ENCODE peak calls at places on chromosomes 5 and 9, in five cellular contexts. O, V, Z, P and K are unnamed samples.

GRCh38 chr9:136050706-136051567 is 44.2 kb downstream of the NACC2 start:
- DNase-seq in V (no peak), Z (peak; percentile 56), P (peak; percentile 26), O (no peak), K (no peak)

GRCh38 chr5:80569961-80570786 is at the start of gene ANKRD34B:
- DNase-seq in V (no peak), O (no peak), Z (peak; percentile 42), P (peak; percentile 24), K (peak; percentile 25)

GRCh38 chr5:174794941-174795672 is 70.7 kb downstream of the MSX2 start:
- DNase-seq in O (no peak), P (peak; percentile 76), V (no peak), Z (no peak), K (no peak)

GRCh38 chr9:99373912-99374311 is 151.8 kb downstream of the SEC61B start:
- DNase-seq in Z (no peak), O (no peak), V (no peak), P (no peak), K (no peak)

GRCh38 chr5:38726279-38726678 is 119.5 kb upstream of the OSMR start:
- DNase-seq in V (no peak), P (no peak), O (no peak), Z (no peak), K (no peak)

GRCh38 chr9:130265431-130266235 is at the start of gene HMCN2:
- DNase-seq in P (peak; percentile 21), Z (peak; percentile 23), O (no peak), V (peak; percentile 56), K (peak; percentile 33)

GRCh38 chr5:172505403-172505759 is 51.1 kb upstream of the SH3PXD2B start:
- DNase-seq in Z (no peak), V (no peak), P (no peak), O (no peak), K (no peak)

GRCh38 chr9:126386814-126387213 is 60.2 kb downstream of the MVB12B start:
- DNase-seq in P (no peak), V (no peak), Z (no peak), O (peak; percentile 38), K (no peak)

GRCh38 chr5:130885027-130885426 is 280.0 kb downstream of the HINT1 start:
- DNase-seq in V (no peak), O (no peak), Z (no peak), P (no peak), K (no peak)

GRCh38 chr5:179819296-179820126 is 1.2 kb upstream of the SQSTM1 start:
- DNase-seq in Z (peak; percentile 52), O (peak; percentile 77), V (peak; percentile 61), P (peak; percentile 75), K (peak; percentile 82)

GRCh38 chr9:128020692-128021091 is 39.9 kb upstream of the EEIG1 start:
- DNase-seq in V (no peak), Z (no peak), P (no peak), O (no peak), K (no peak)

GRCh38 chr9:88932766-88933165 is 58.5 kb upstream of the S1PR3 start:
- DNase-seq in P (no peak), V (no peak), O (no peak), Z (peak; percentile 65), K (no peak)

GRCh38 chr5:52893105-52893504 is 96.0 kb upstream of the ITGA2 start:
- DNase-seq in V (no peak), P (peak; percentile 85), Z (peak; percentile 36), O (no peak), K (no peak)

GRCh38 chr5:4245511-4245910 is 649.9 kb downstream of the IRX1 start:
- DNase-seq in O (no peak), Z (no peak), V (no peak), P (no peak), K (no peak)

GRCh38 chr9:84343111-84343521 is 2.6 kb upstream of the SLC28A3 start:
- DNase-seq in P (peak; percentile 83), V (no peak), O (no peak), Z (no peak), K (no peak)

GRCh38 chr5:60487466-60487865 is 212.5 kb downstream of the DEPDC1B start:
- DNase-seq in P (peak; percentile 48), Z (peak; percentile 28), O (no peak), V (no peak), K (no peak)

GRCh38 chr5:178642351-178642909 is 15.6 kb upstream of the CLK4 start:
- DNase-seq in O (no peak), V (no peak), Z (peak; percentile 98), P (peak; percentile 91), K (no peak)

GRCh38 chr9:130036099-130036498 is 6.9 kb downstream of the FNBP1 start:
- DNase-seq in O (no peak), Z (peak; percentile 67), P (peak; percentile 68), V (no peak), K (no peak)

GRCh38 chr5:21882363-21882762 is 970.8 kb downstream of the CDH12 start:
- DNase-seq in P (no peak), Z (no peak), O (no peak), V (no peak), K (no peak)

GRCh38 chr5:171272996-171273970 is 35.8 kb upstream of the TLX3 start:
- DNase-seq in P (peak; percentile 31), O (no peak), V (no peak), Z (peak; percentile 21), K (peak; percentile 11)

GRCh38 chr9:114894801-114895433 is 35.5 kb downstream of the TNFSF8 start:
- DNase-seq in Z (peak; percentile 88), O (no peak), P (peak; percentile 98), V (no peak), K (no peak)

GRCh38 chr5:54083851-54084250 is 226.5 kb downstream of the ARL15 start:
- DNase-seq in P (peak; percentile 8), Z (no peak), V (no peak), O (no peak), K (no peak)

GRCh38 chr5:108743344-108743743 is 4.4 kb upstream of the FER start:
- DNase-seq in P (peak; percentile 69), Z (no peak), V (no peak), O (no peak), K (no peak)

GRCh38 chr5:82467006-82467561 is 188.9 kb upstream of the RPS23 start:
- DNase-seq in O (no peak), P (no peak), V (no peak), Z (no peak), K (no peak)

GRCh38 chr5:79069488-79070001 is at the start of the genes BHMT2 and DMGDH:
- DNase-seq in P (peak; percentile 68), Z (no peak), O (no peak), V (peak; percentile 34), K (peak; percentile 4)

GRCh38 chr5:180336234-180337020 is 16.7 kb downstream of the GFPT2 start:
- DNase-seq in Z (no peak), P (no peak), O (no peak), V (no peak), K (no peak)

GRCh38 chr5:81142108-81142507 is 91.0 kb upstream of the CKMT2 start:
- DNase-seq in P (no peak), O (no peak), V (no peak), Z (no peak), K (no peak)

GRCh38 chr9:26682041-26682440 is 210.6 kb downstream of the CAAP1 start:
- DNase-seq in O (no peak), P (no peak), Z (no peak), V (no peak), K (no peak)

GRCh38 chr9:128684065-128684324 is 5.0 kb upstream of the SET start:
- DNase-seq in Z (no peak), O (no peak), V (no peak), P (no peak), K (no peak)

GRCh38 chr9:126055386-126055785 is 271.2 kb upstream of the MVB12B start:
- DNase-seq in Z (peak; percentile 74), P (peak; percentile 83), V (no peak), O (no peak), K (no peak)

DNA sequence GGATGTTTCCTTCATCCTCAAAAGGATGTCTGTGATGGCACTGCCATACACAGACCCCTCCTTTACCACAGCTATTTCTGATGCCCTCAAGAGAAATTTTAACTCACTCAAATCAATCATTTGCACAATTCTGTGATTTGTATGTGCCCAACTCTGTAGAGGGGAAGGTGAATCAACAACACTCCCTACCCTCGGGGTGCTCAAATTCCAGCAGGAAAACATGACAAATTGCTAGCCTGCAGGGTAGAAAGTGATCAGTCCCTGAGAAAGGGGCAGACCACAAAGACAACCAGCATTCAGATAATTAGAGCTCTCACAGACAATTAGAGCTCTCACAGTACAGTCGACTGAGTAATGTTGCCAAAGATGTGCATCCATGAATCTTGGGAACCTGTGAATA is 45.3 kb upstream of the FOXE1 start:
- DNase-seq in O (no peak), P (no peak), Z (peak; percentile 71), V (no peak), K (no peak)
- TF ChIP-seq CTCF in O (no peak), P (no peak), Z (no peak), V (no peak), K (no peak)

DNA sequence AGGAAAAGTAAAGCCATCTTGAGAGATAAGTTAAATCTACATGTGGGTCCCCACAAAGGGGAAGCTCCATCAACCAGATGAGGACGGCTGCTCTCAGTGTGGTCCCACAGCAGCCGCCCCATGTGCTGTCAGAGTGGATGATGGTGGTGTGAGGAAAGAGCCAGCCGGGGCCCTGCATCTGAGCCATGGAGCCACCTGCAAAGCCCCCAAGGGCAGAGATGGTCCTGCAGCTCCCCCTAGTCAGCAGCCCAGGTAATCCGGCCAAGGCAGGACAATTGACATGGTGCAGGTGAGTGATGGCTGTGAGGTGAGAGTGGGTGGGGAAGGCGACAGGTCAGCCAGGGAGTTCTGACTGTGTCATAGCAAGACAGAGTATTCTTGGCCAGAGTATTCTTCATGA is 458.8 kb downstream of the ICE1 start:
- DNase-seq in O (no peak), P (no peak), V (no peak), Z (no peak), K (no peak)
- TF ChIP-seq CTCF in O (no peak), P (no peak), V (peak; percentile 49), Z (no peak), K (no peak)

GRCh38 chr9:109192732-109193361 is 25.8 kb upstream of the FRRS1L start:
- DNase-seq in Z (no peak), P (peak; percentile 7), O (peak; percentile 68), V (no peak), K (no peak)
- TF ChIP-seq CTCF in Z (peak; percentile 61), P (no peak), O (no peak), V (peak; percentile 55), K (no peak)

GRCh38 chr5:55406292-55406691 is 98.5 kb downstream of the MTREX start:
- DNase-seq in V (no peak), P (no peak), O (no peak), Z (no peak), K (no peak)

GRCh38 chr5:55409775-55410174 is 102.0 kb downstream of the MTREX start:
- DNase-seq in V (no peak), Z (no peak), P (no peak), O (no peak), K (no peak)

GRCh38 chr5:55407984-55408383 is 100.2 kb downstream of the MTREX start:
- DNase-seq in O (no peak), Z (no peak), P (no peak), V (no peak), K (no peak)

GRCh38 chr5:55410840-55411239 is 103.1 kb downstream of the MTREX start:
- DNase-seq in V (no peak), P (no peak), O (no peak), Z (no peak), K (no peak)

GRCh38 chr5:55407059-55407684 is 99.4 kb downstream of the MTREX start:
- DNase-seq in Z (peak; percentile 23), P (peak; percentile 42), V (no peak), O (no peak), K (no peak)
- TF ChIP-seq CTCF in Z (peak; percentile 76), P (peak; percentile 86), V (peak; percentile 89), O (no peak), K (peak; percentile 33)